ENCODE peak calls at places on chromosomes 6 and 20, in six cellular contexts. One of them, this sample, is unnamed. For H3K4me1, the result is how much of the 10 kb centered on the place peaks cover.

GRCh38 chr6:8108031-8108660 is 5.8 kb upstream of the EEF1E1 start:
- DNase-seq in cardiac muscle cell: peak
- DNase-seq in MM.1S: no peak
- DNase-seq in sigmoid colon: no peak
- DNase-seq in aorta: no peak
- DNase-seq in neural progenitor cell: no peak
- DNase-seq in this sample: no peak

GRCh38 chr20:59985864-59986263 is 27.6 kb downstream of the CDH26 start:
- DNase-seq in cardiac muscle cell: no peak
- DNase-seq in MM.1S: no peak
- DNase-seq in sigmoid colon: no peak
- DNase-seq in aorta: no peak
- DNase-seq in neural progenitor cell: no peak
- DNase-seq in this sample: no peak

GRCh38 chr6:82015526-82015925 is 232.0 kb downstream of the IBTK start:
- DNase-seq in cardiac muscle cell: no peak
- DNase-seq in MM.1S: no peak
- DNase-seq in sigmoid colon: no peak
- DNase-seq in aorta: no peak
- DNase-seq in neural progenitor cell: no peak
- DNase-seq in this sample: no peak

GRCh38 chr6:50249493-50249892 is 199.8 kb upstream of the DEFB112 start:
- DNase-seq in cardiac muscle cell: no peak
- DNase-seq in MM.1S: no peak
- DNase-seq in sigmoid colon: no peak
- DNase-seq in aorta: no peak
- DNase-seq in neural progenitor cell: no peak
- DNase-seq in this sample: no peak

GRCh38 chr6:35048631-35049083 is 92.5 kb downstream of the TCP11 start:
- DNase-seq in cardiac muscle cell: peak
- DNase-seq in MM.1S: peak
- DNase-seq in sigmoid colon: peak
- DNase-seq in aorta: peak
- DNase-seq in neural progenitor cell: peak
- DNase-seq in this sample: no peak

GRCh38 chr20:49843770-49844169 is 31.1 kb downstream of the SLC9A8 start:
- DNase-seq in cardiac muscle cell: no peak
- DNase-seq in MM.1S: no peak
- DNase-seq in sigmoid colon: no peak
- DNase-seq in aorta: no peak
- DNase-seq in neural progenitor cell: no peak
- DNase-seq in this sample: no peak

GRCh38 chr6:158663465-158664167 is 13.8 kb downstream of the SYTL3 start:
- DNase-seq in cardiac muscle cell: no peak
- DNase-seq in MM.1S: no peak
- DNase-seq in sigmoid colon: no peak
- DNase-seq in aorta: no peak
- DNase-seq in neural progenitor cell: no peak
- DNase-seq in this sample: no peak

GRCh38 chr6:105587349-105588115 is 184.7 kb upstream of the PREP start:
- DNase-seq in cardiac muscle cell: no peak
- DNase-seq in MM.1S: no peak
- DNase-seq in sigmoid colon: no peak
- DNase-seq in aorta: no peak
- DNase-seq in neural progenitor cell: no peak
- DNase-seq in this sample: no peak

GRCh38 chr20:50269111-50270033 is 78.7 kb downstream of the CEBPB start:
- DNase-seq in cardiac muscle cell: no peak
- DNase-seq in MM.1S: no peak
- DNase-seq in sigmoid colon: no peak
- DNase-seq in aorta: peak
- DNase-seq in neural progenitor cell: no peak
- DNase-seq in this sample: no peak

GRCh38 chr20:59933849-59934585 is 580 bp upstream of the SYCP2 start:
- DNase-seq in cardiac muscle cell: peak
- DNase-seq in MM.1S: peak
- DNase-seq in sigmoid colon: peak
- DNase-seq in aorta: peak
- DNase-seq in neural progenitor cell: peak
- DNase-seq in this sample: no peak

GRCh38 chr6:7414811-7415210 is 25.2 kb downstream of the RIOK1 start:
- DNase-seq in cardiac muscle cell: peak
- DNase-seq in MM.1S: no peak
- DNase-seq in sigmoid colon: no peak
- DNase-seq in aorta: no peak
- DNase-seq in neural progenitor cell: no peak
- DNase-seq in this sample: no peak

GRCh38 chr6:18528084-18528743 is 141.1 kb downstream of the RNF144B start:
- DNase-seq in cardiac muscle cell: peak
- DNase-seq in MM.1S: peak
- DNase-seq in sigmoid colon: no peak
- DNase-seq in aorta: no peak
- DNase-seq in neural progenitor cell: no peak
- DNase-seq in this sample: no peak

GRCh38 chr20:4880051-4880450 is 121.3 kb downstream of the SLC23A2 start:
- DNase-seq in cardiac muscle cell: no peak
- DNase-seq in MM.1S: no peak
- DNase-seq in sigmoid colon: no peak
- DNase-seq in aorta: no peak
- DNase-seq in neural progenitor cell: peak
- DNase-seq in this sample: no peak

GRCh38 chr6:48075181-48075580 is 35.8 kb downstream of the PTCHD4 start:
- DNase-seq in cardiac muscle cell: no peak
- DNase-seq in MM.1S: no peak
- DNase-seq in sigmoid colon: no peak
- DNase-seq in aorta: no peak
- DNase-seq in neural progenitor cell: no peak
- DNase-seq in this sample: no peak

GRCh38 chr6:137185290-137185689 is 11.8 kb upstream of the IL22RA2 start:
- DNase-seq in cardiac muscle cell: no peak
- DNase-seq in MM.1S: no peak
- DNase-seq in sigmoid colon: no peak
- DNase-seq in aorta: no peak
- DNase-seq in neural progenitor cell: no peak
- DNase-seq in this sample: no peak

GRCh38 chr6:137177611-137178010 is 4.2 kb upstream of the IL22RA2 start:
- DNase-seq in cardiac muscle cell: no peak
- DNase-seq in MM.1S: no peak
- DNase-seq in sigmoid colon: no peak
- DNase-seq in aorta: no peak
- DNase-seq in neural progenitor cell: no peak
- DNase-seq in this sample: no peak

GRCh38 chr6:137176729-137177128 is 3.3 kb upstream of the IL22RA2 start:
- DNase-seq in cardiac muscle cell: no peak
- DNase-seq in MM.1S: no peak
- DNase-seq in sigmoid colon: no peak
- DNase-seq in aorta: no peak
- DNase-seq in neural progenitor cell: no peak
- DNase-seq in this sample: no peak

GRCh38 chr6:137182654-137183073 is 9.2 kb upstream of the IL22RA2 start:
- DNase-seq in cardiac muscle cell: no peak
- DNase-seq in MM.1S: no peak
- DNase-seq in sigmoid colon: no peak
- DNase-seq in aorta: no peak
- DNase-seq in neural progenitor cell: no peak
- DNase-seq in this sample: no peak

DNA sequence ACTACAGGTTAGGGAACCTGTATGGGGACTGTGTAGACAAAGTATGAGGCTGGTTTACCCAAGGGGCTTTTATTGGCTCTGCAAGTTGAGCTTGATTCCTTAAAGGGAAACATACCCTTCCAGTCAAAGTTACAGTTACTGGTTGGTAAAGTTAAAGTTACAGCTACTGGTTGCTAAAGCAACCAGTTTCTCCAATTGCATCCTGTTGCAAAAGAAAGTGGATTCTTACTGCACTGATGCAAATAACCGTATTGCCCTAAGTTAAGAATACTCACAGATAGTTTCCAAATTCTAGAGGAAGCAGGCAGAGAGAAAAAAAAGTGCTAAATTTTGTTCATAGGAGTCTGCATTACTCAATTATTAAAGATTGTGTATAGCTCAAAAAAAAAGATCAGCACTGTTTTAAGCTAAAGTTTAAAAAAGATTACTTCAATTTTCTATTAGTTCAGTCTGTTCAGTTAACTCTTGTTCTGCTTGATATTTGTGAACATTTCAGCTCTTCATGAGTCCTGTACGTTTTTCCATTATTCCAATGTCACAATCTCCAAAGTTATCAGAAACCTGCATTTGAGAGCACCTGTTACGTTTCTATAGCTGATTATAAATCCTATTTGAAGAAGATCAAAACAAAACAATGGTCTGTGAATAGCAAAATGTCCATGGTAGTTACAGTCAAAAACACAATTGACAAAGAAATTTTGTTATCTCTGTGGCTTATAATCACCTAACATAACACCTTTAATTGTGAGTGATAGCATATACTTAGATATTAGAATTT is 8.6 kb upstream of the IL22RA2 start:
- DNase-seq in cardiac muscle cell: no peak
- DNase-seq in MM.1S: no peak
- DNase-seq in sigmoid colon: no peak
- DNase-seq in aorta: no peak
- DNase-seq in neural progenitor cell: no peak
- DNase-seq in this sample: no peak
- H3K27ac ChIP-seq in cardiac muscle cell: no peak
- H3K27ac ChIP-seq in MM.1S: no peak
- H3K27ac ChIP-seq in sigmoid colon: no peak
- H3K27ac ChIP-seq in aorta: no peak
- H3K27ac ChIP-seq in neural progenitor cell: no peak
- H3K27ac ChIP-seq in this sample: no peak

DNA sequence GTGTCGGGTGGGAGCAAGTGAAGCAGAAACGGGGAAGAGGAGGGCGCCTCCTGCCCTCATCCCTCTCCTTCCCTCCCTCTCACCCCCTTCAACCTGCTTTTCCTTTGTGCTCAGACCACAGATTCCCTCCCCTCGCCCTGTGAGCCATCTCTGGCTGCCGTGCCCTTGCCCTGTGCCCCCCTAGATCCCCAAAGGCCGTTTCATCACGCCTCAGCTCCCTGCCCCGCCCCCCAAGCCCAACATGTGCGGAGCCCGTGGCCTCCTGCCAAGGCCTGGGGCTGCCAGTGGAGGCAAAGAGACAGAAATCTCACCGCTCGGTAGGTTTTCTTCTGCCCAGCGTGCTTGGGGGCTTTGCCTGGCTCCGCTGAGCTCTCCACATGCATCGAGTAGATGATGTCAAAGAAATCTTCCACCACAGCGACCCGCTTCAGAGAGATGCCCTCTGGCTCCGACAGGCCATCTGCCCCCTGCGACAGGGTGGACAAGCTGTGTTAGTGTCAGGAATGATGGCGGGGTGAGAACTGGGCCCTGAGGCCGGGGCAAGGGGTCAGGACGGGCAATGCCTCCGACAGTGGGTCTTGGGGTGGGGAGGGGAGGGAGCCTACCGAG is 57.6 kb downstream of the NOL4L start:
- DNase-seq in cardiac muscle cell: no peak
- DNase-seq in MM.1S: no peak
- DNase-seq in sigmoid colon: no peak
- DNase-seq in aorta: no peak
- DNase-seq in neural progenitor cell: peak
- DNase-seq in this sample: no peak
- H3K4me1 ChIP-seq in cardiac muscle cell: under half
- H3K4me1 ChIP-seq in MM.1S: under half
- H3K4me1 ChIP-seq in sigmoid colon: under half
- H3K4me1 ChIP-seq in aorta: under half
- H3K4me1 ChIP-seq in neural progenitor cell: under half
- H3K4me1 ChIP-seq in this sample: under half

GRCh38 chr20:45017859-45018258 is 51.5 kb downstream of the STK4 start:
- DNase-seq in cardiac muscle cell: peak
- DNase-seq in MM.1S: no peak
- DNase-seq in sigmoid colon: no peak
- DNase-seq in aorta: no peak
- DNase-seq in neural progenitor cell: no peak
- DNase-seq in this sample: no peak

GRCh38 chr20:45014671-45015415 is 48.5 kb downstream of the STK4 start:
- DNase-seq in cardiac muscle cell: peak
- DNase-seq in MM.1S: no peak
- DNase-seq in sigmoid colon: no peak
- DNase-seq in aorta: no peak
- DNase-seq in neural progenitor cell: no peak
- DNase-seq in this sample: no peak

GRCh38 chr20:45016089-45016641 is 49.9 kb downstream of the STK4 start:
- DNase-seq in cardiac muscle cell: peak
- DNase-seq in MM.1S: no peak
- DNase-seq in sigmoid colon: no peak
- DNase-seq in aorta: no peak
- DNase-seq in neural progenitor cell: no peak
- DNase-seq in this sample: no peak

GRCh38 chr20:45019027-45019763 is 52.9 kb downstream of the STK4 start:
- DNase-seq in cardiac muscle cell: peak
- DNase-seq in MM.1S: no peak
- DNase-seq in sigmoid colon: no peak
- DNase-seq in aorta: no peak
- DNase-seq in neural progenitor cell: no peak
- DNase-seq in this sample: no peak

DNA sequence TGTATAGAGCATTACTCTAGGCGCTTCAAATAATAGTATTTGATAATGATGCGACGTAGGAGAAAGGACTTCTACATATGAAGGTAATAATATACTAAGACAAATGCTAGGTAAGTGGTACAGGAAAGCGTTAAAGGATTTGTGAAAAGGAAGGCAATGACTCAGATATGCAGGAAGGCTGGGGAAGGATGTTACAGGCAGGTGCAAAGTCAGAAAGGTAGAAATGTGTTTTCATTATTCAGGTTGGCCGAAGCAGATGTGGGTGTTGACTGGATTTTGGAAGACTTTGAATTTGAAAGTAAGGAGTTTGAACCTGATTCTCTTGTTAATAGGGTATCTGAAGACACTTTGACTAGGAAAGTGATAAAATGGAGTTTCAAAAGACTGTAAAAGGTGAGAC is 51.0 kb downstream of the STK4 start:
- DNase-seq in cardiac muscle cell: no peak
- DNase-seq in MM.1S: no peak
- DNase-seq in sigmoid colon: no peak
- DNase-seq in aorta: no peak
- DNase-seq in neural progenitor cell: no peak
- DNase-seq in this sample: no peak
- H3K27ac ChIP-seq in cardiac muscle cell: no peak
- H3K27ac ChIP-seq in MM.1S: no peak
- H3K27ac ChIP-seq in sigmoid colon: no peak
- H3K27ac ChIP-seq in aorta: no peak
- H3K27ac ChIP-seq in neural progenitor cell: no peak
- H3K27ac ChIP-seq in this sample: no peak

GRCh38 chr6:37781788-37782187 is 37.7 kb upstream of the ZFAND3 start:
- DNase-seq in cardiac muscle cell: no peak
- DNase-seq in MM.1S: no peak
- DNase-seq in sigmoid colon: no peak
- DNase-seq in aorta: no peak
- DNase-seq in neural progenitor cell: no peak
- DNase-seq in this sample: no peak

GRCh38 chr6:37783025-37783825 is 36.3 kb upstream of the ZFAND3 start:
- DNase-seq in cardiac muscle cell: peak
- DNase-seq in MM.1S: no peak
- DNase-seq in sigmoid colon: peak
- DNase-seq in aorta: no peak
- DNase-seq in neural progenitor cell: peak
- DNase-seq in this sample: no peak

GRCh38 chr6:37779111-37779800 is 40.3 kb upstream of the ZFAND3 start:
- DNase-seq in cardiac muscle cell: no peak
- DNase-seq in MM.1S: no peak
- DNase-seq in sigmoid colon: no peak
- DNase-seq in aorta: no peak
- DNase-seq in neural progenitor cell: no peak
- DNase-seq in this sample: no peak

GRCh38 chr6:37777272-37777736 is 42.2 kb upstream of the ZFAND3 start:
- DNase-seq in cardiac muscle cell: no peak
- DNase-seq in MM.1S: peak
- DNase-seq in sigmoid colon: no peak
- DNase-seq in aorta: no peak
- DNase-seq in neural progenitor cell: no peak
- DNase-seq in this sample: no peak

GRCh38 chr6:37779902-37780628 is 39.5 kb upstream of the ZFAND3 start:
- DNase-seq in cardiac muscle cell: no peak
- DNase-seq in MM.1S: no peak
- DNase-seq in sigmoid colon: no peak
- DNase-seq in aorta: no peak
- DNase-seq in neural progenitor cell: peak
- DNase-seq in this sample: no peak
- H3K4me1 ChIP-seq in cardiac muscle cell: under half
- H3K4me1 ChIP-seq in MM.1S: under half
- H3K4me1 ChIP-seq in sigmoid colon: under half
- H3K4me1 ChIP-seq in aorta: under half
- H3K4me1 ChIP-seq in neural progenitor cell: under half
- H3K4me1 ChIP-seq in this sample: under half